ENCODE peak calls at places on chromosome 3, in seven cellular contexts. S, W, R, V, E, D and Z are unnamed samples. For H3K4me1 and H3K9me3, the result is how much of the 10 kb centered on the place peaks cover.

GRCh38 chr3:157408499-157409149 is 28.0 kb upstream of the PTX3 start:
- DNase-seq in R (no peak), W (no peak), D (no peak), E (no peak), V (no peak), S (no peak), Z (no peak)

GRCh38 chr3:156217674-156218352 is 97.4 kb downstream of the KCNAB1 start:
- DNase-seq in V (peak), R (no peak), E (no peak), S (no peak), D (no peak), W (no peak), Z (no peak)

GRCh38 chr3:141308588-141309218 is 59.6 kb upstream of the ZBTB38 start:
- DNase-seq in S (no peak), E (peak), D (peak), W (no peak), V (no peak), R (peak), Z (peak)

GRCh38 chr3:3765661-3766060 is 33.6 kb upstream of the LRRN1 start:
- DNase-seq in S (no peak), V (peak), W (no peak), R (no peak), D (no peak), E (no peak), Z (no peak)

GRCh38 chr3:20482350-20482749 is 296.3 kb upstream of the SGO1 start:
- DNase-seq in V (no peak), R (no peak), S (no peak), D (no peak), W (no peak), E (no peak), Z (no peak)

GRCh38 chr3:69893274-69893673 is 106.3 kb upstream of the SAMMSON start:
- DNase-seq in V (no peak), S (no peak), R (no peak), W (no peak), D (no peak), E (no peak), Z (no peak)

GRCh38 chr3:14525685-14526631 is 14.2 kb downstream of the GRIP2 start:
- DNase-seq in R (no peak), W (no peak), V (peak), S (peak), D (no peak), E (no peak), Z (no peak)

GRCh38 chr3:20022954-20023644 is 11.0 kb upstream of the PP2D1 start:
- DNase-seq in W (no peak), D (no peak), E (no peak), V (no peak), R (no peak), S (no peak), Z (no peak)

GRCh38 chr3:108946292-108947290 is 7.1 kb downstream of the GUCA1C start:
- DNase-seq in W (no peak), V (peak), D (no peak), E (no peak), R (no peak), S (no peak), Z (no peak)

DNA sequence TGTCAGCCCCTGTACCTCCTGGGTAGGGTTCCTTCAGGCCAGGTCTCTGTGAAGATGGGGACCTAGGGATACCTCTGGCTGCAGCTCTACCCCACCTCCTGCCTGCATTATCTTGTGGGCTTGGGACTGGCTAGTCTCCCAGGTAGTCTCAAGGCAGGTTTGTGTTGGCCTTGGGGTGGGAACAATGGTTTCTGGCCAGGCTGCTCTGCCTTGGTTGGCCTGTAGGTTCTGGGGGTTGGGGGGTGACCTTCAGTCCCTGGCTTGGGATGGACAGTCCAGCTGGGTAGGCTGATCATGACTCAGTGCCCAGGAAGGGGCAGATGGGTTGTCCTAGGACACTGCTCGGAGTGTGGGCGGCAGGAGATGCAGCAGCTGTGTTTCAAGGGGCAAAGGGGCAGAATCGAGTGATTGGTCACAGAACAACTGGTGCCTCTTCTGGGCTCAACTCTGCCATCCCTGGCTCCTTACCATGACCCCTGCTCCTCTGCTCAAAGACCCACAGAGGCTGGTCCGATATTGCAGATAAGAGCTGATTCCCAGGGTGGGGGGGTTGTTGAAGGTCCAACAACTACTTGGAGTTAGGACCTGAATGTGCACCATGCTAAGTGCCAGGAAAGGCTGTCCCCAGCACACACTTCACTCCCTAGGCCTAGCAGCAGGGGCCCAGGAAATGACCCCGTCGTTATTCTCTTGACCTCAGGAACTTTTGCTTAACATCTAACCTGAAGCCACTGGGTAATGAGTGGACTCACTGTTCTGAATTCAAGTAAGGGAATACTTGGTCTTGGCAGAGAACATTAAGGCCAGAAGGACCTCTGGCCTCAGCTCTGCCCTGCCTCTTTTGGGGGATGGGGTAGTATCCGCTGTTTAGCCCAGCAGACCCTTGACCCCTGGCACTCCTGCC is 18.1 kb upstream of the BSN start:
- DNase-seq in D (no peak), E (no peak), V (no peak), S (peak), W (no peak), R (no peak), Z (no peak)
- H3K4me1 ChIP-seq in D (under half), E (under half), V (under half), S (under half), W (under half), R (under half), Z (under half)

GRCh38 chr3:186053954-186054353 is 54.9 kb downstream of the ETV5 start:
- DNase-seq in D (no peak), E (no peak), W (no peak), S (no peak), R (no peak), V (peak), Z (no peak)
- H3K9me3 ChIP-seq in D (under half), E (under half), W (under half), S (under half), R (under half), V (under half), Z (under half)

DNA sequence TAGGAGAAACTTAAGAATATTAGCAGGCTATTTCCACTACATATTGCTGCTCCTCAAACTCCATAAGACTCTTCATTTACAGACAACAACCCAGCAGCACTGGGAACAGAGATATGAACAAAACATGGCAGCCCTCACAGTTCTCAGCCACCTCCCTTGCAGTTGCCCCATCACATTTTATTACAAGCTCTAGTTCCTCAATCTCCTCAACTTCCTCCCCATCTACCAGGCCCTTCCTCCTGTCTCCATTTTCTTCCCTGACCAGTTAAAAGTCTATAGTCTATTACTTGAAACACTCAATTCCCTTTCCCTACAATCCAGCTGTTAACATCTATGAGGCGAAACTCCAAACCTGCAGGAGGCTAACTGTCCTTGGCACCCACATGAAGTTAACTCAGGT is 412.5 kb downstream of the TBC1D5 start:
- DNase-seq in R (no peak), V (no peak), D (no peak), S (no peak), W (no peak), E (no peak), Z (no peak)
- H3K4me1 ChIP-seq in R (under half), V (under half), D (under half), S (under half), W (under half), E (under half), Z (under half)

DNA sequence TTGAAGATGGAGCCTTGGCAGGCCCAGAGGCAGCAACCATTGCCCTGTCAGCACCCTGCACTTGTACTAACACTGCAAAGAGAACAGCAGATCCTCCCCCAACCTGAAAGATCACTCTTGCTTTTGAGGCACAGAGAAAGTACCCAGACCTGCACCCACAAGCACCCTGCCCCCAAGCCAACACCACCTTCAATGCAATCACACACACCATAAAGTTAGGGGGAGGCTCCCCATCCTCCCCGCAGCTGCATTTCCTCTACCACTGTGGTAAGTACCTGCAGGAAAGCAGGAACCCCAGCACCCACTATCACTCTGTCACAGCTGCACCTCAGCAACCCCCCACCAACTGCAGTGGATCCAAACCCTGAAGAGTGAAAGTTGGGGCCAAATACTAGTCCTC is 12.0 kb downstream of the OR5K3 start:
- DNase-seq in D (no peak), R (no peak), E (no peak), V (no peak), S (no peak), W (no peak), Z (no peak)
- H3K9me3 ChIP-seq in D (under half), R (under half), E (under half), V (under half), S (under half), W (under half), Z (under half)

GRCh38 chr3:172068977-172069376 is 29.6 kb downstream of the FNDC3B start:
- DNase-seq in E (no peak), S (no peak), W (no peak), D (no peak), R (no peak), V (no peak), Z (no peak)
- H3K4me1 ChIP-seq in E (under half), S (half or more), W (under half), D (under half), R (half or more), V (under half), Z (half or more)

DNA sequence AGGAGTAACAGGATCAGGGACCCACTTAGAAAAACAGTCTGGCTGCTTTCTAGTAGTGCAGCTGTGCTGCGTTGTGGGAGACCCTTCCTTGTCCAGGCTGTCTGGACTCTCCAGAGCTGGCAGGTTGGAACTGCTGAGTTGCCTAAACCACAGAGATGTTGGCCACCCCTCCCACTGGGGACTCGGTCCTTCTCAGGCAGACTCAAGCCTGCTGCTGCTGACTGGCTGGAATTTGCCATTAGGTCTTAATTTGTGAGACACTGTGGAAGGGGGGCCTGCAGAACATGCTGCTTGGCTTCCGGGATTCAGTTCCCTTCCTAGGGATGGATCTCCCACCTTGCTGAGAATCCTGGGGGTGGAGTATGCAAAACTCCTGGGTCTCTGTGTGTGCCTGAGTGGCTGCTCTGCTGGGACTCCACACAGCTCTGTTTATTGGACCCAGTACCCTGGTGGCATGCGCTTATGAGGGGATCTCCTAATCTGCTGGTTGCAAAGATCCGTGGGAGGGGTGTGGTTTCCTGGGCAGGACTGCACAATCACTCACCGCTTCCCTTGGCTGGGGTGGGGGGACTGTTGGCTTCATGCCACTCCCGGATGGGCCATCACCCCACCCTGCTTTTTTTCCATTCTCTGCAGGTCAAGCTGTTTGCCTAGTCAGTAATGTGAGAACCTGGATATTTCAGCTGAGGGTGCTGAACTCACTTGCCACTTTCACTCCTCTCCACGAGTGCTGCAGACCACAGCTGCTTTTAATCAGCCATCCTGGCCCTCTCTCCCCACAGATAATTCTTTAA is 150.5 kb downstream of the CFAP20DC start:
- DNase-seq in S (no peak), W (peak), V (peak), D (peak), R (no peak), E (peak), Z (no peak)
- H3K9me3 ChIP-seq in S (under half), W (under half), V (under half), D (under half), R (under half), E (under half), Z (under half)

GRCh38 chr3:171813897-171814460 is 3.7 kb upstream of the PLD1 start:
- DNase-seq in E (no peak), V (peak), D (no peak), W (peak), R (no peak), S (no peak), Z (no peak)

GRCh38 chr3:171811059-171811912 is 1.0 kb upstream of the PLD1 start:
- DNase-seq in V (peak), D (no peak), W (no peak), R (peak), E (no peak), S (no peak), Z (no peak)

GRCh38 chr3:171813278-171813896 is 3.1 kb upstream of the PLD1 start:
- DNase-seq in W (no peak), D (no peak), V (no peak), S (no peak), R (no peak), E (no peak), Z (no peak)

GRCh38 chr3:171811913-171812321 is 1.6 kb upstream of the PLD1 start:
- DNase-seq in R (peak), S (no peak), W (no peak), D (no peak), V (peak), E (no peak), Z (no peak)

DNA sequence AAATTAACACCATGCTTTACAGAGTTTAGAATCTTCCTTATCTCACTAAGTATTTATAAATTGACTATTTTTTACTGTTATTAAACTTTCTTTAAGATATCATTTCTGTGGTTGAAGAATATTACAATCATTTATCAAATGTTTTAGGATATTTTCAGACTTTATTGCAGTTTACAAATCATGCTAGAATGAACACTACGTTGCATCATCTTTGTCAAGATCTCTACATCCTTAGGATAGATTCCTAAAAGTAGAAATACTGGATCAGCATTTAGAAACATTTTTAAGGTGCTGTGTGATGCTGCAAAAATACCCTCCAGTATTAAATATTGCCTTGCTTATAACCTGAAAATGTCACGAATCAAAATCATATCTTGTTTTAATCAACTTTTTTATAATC is 2.5 kb upstream of the PLD1 start:
- DNase-seq in V (no peak), D (no peak), R (no peak), W (no peak), S (no peak), E (no peak), Z (no peak)
- H3K4me1 ChIP-seq in V (under half), D (under half), R (under half), W (under half), S (under half), E (under half), Z (under half)

DNA sequence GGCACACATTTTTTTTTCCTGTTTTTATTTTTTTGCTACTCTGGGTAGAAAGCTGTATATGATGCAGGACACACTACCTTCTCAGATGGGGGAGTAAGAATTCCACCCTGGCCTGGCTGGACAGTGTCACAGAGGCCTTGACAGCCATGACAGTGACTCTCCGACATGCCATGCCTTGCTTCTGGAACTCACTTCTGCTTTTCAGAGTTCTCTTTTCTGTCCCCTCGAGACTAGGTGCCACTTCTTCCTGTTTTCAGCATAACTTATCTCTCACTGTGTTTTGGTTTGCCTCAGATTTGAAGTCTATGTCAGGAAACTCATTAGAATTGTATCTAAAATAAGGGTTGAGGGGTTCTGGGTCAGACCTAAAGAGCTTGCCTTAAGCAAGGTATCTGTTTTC is 69.1 kb upstream of the SEC13 start:
- DNase-seq in S (no peak), E (no peak), D (no peak), W (no peak), R (no peak), V (no peak), Z (no peak)
- H3K9me3 ChIP-seq in S (under half), E (under half), D (under half), W (under half), R (under half), V (under half), Z (under half)